ENCODE peak calls at places on chromosomes 4 and X, in seven cellular contexts. H is T-cell, Y is body of pancreas, K is amniotic epithelial cell, N is NCI-H774, F is choroid plexus epithelial cell, C is kidney epithelial cell. U is an unnamed sample.

GRCh38 chrX:140088438-140088837 is 123.1 kb upstream of the CXorf66 start:
- DNase-seq in H (no peak), F (no peak), C (no peak), Y (no peak), K (no peak), N (no peak), U (no peak)

GRCh38 chr4:180465364-180465763 is 1777.8 kb upstream of the TENM3 start:
- DNase-seq in Y (no peak), K (no peak), H (no peak), N (no peak), C (no peak), F (no peak), U (no peak)

GRCh38 chr4:67393007-67393406 is 152.3 kb downstream of the CENPC start:
- DNase-seq in F (no peak), C (no peak), H (no peak), N (no peak), Y (no peak), K (no peak), U (no peak)

GRCh38 chr4:2292679-2293108 is 30.8 kb upstream of the MXD4 start:
- DNase-seq in H (no peak), F (peak), K (peak), Y (no peak), N (no peak), C (no peak), U (peak)

GRCh38 chr4:159455675-159456235 is 352.9 kb downstream of the RAPGEF2 start:
- DNase-seq in C (no peak), Y (peak), N (peak), H (no peak), F (peak), K (peak), U (peak)

GRCh38 chr4:141643557-141643956 is 7.2 kb downstream of the IL15 start:
- DNase-seq in K (peak), F (peak), Y (no peak), H (no peak), C (peak), N (no peak), U (peak)

GRCh38 chr4:174215936-174216699 is 67.3 kb downstream of the FBXO8 start:
- DNase-seq in H (no peak), K (peak), C (no peak), F (no peak), N (no peak), Y (no peak), U (no peak)

GRCh38 chr4:102319594-102319993 is 25.7 kb downstream of the SLC39A8 start:
- DNase-seq in N (no peak), F (no peak), C (no peak), Y (no peak), K (no peak), H (no peak), U (no peak)

GRCh38 chrX:55867254-55867653 is 149.7 kb downstream of the RRAGB start:
- DNase-seq in F (peak), H (no peak), Y (no peak), K (peak), C (peak), N (no peak), U (peak)

GRCh38 chr4:19857405-19857804 is 394.3 kb upstream of the SLIT2 start:
- DNase-seq in Y (no peak), N (peak), H (no peak), F (peak), C (no peak), K (peak), U (peak)

GRCh38 chr4:42653606-42654560 is 3.0 kb downstream of the ATP8A1 start:
- DNase-seq in C (no peak), K (no peak), H (no peak), F (no peak), Y (peak), N (no peak), U (no peak)

GRCh38 chr4:122702939-122703338 is 29.6 kb upstream of the BBS12 start:
- DNase-seq in F (no peak), N (no peak), C (no peak), H (no peak), Y (peak), K (no peak), U (no peak)

GRCh38 chr4:173332963-173333657 is 1.0 kb downstream of the HMGB2 start:
- DNase-seq in K (peak), H (no peak), C (no peak), N (no peak), Y (no peak), F (peak), U (peak)